ENCODE peak calls at places on chromosomes 1 and 21, in six cellular contexts. N is CD8-positive, alpha-beta T cell; I is thoracic aorta; J is breast epithelium; C is H9; X is transverse colon. G is an unnamed sample.

GRCh38 chr1:204921855-204922516 is 51.3 kb downstream of the NFASC start:
- DNase-seq in N (no peak), I (no peak), J (no peak), C (no peak), X (no peak), G (no peak)

GRCh38 chr1:193069748-193070394 is 10.5 kb downstream of the RO60 start:
- DNase-seq in N (no peak), I (no peak), J (no peak), C (peak), X (no peak), G (no peak)

GRCh38 chr1:110903853-110904500 is 31.0 kb downstream of the CD53 start:
- DNase-seq in N (no peak), I (no peak), J (no peak), C (no peak), X (no peak), G (no peak)

GRCh38 chr1:11789126-11790067 is 16.4 kb downstream of the MTHFR start:
- DNase-seq in N (no peak), I (no peak), J (no peak), C (no peak), X (no peak), G (no peak)

GRCh38 chr1:25572708-25573590 is 29.5 kb downstream of the LDLRAP1 start:
- DNase-seq in N (peak), I (no peak), J (no peak), C (peak), X (peak), G (peak)

GRCh38 chr1:228268891-228269285 is 61.0 kb downstream of the OBSCN start:
- DNase-seq in N (no peak), I (no peak), J (no peak), C (no peak), X (no peak), G (no peak)

GRCh38 chr1:93607814-93608187 is 73.8 kb downstream of the BCAR3 start:
- DNase-seq in N (no peak), I (no peak), J (no peak), C (no peak), X (no peak), G (no peak)

GRCh38 chr1:156882543-156882942 is 11.0 kb upstream of the PEAR1 start:
- DNase-seq in N (no peak), I (no peak), J (no peak), C (no peak), X (no peak), G (no peak)

GRCh38 chr1:178310685-178311105 is 186.1 kb downstream of the CLEC20A start:
- DNase-seq in N (no peak), I (no peak), J (no peak), C (no peak), X (no peak), G (peak)

GRCh38 chr1:13585599-13585965 is 1.9 kb downstream of the PDPN start:
- DNase-seq in N (no peak), I (no peak), J (no peak), C (peak), X (no peak), G (no peak)

GRCh38 chr1:161730050-161730564 is 8.8 kb downstream of the FCRLB start:
- DNase-seq in N (no peak), I (no peak), J (no peak), C (no peak), X (no peak), G (no peak)

GRCh38 chr1:93567255-93567918 is 114.2 kb downstream of the BCAR3 start:
- DNase-seq in N (no peak), I (no peak), J (no peak), C (no peak), X (no peak), G (no peak)

GRCh38 chr1:181662606-181663005 is 179.3 kb downstream of the CACNA1E start:
- DNase-seq in N (no peak), I (no peak), J (no peak), C (no peak), X (no peak), G (no peak)

GRCh38 chr1:234675561-234675960 is 65.6 kb upstream of the IRF2BP2 start:
- DNase-seq in N (no peak), I (no peak), J (no peak), C (no peak), X (no peak), G (no peak)

GRCh38 chr1:108791790-108792189 is 45.3 kb downstream of the STXBP3 start:
- DNase-seq in N (no peak), I (no peak), J (no peak), C (no peak), X (no peak), G (no peak)

GRCh38 chr1:94501426-94501825 is 40.1 kb downstream of the F3 start:
- DNase-seq in N (no peak), I (no peak), J (no peak), C (no peak), X (no peak), G (no peak)

GRCh38 chr1:16960560-16961296 is 19.7 kb downstream of the MFAP2 start:
- DNase-seq in N (peak), I (peak), J (peak), C (peak), X (peak), G (peak)

GRCh38 chr1:66147226-66147625 is 354.5 kb downstream of the PDE4B start:
- DNase-seq in N (no peak), I (no peak), J (no peak), C (no peak), X (no peak), G (no peak)

GRCh38 chr1:100834779-100835645 is 59.6 kb downstream of the EXTL2 start:
- DNase-seq in N (no peak), I (no peak), J (no peak), C (peak), X (no peak), G (no peak)

GRCh38 chr1:46131727-46132528 is 501 bp downstream of the PIK3R3 start:
- DNase-seq in N (peak), I (no peak), J (peak), C (no peak), X (peak), G (peak)

GRCh38 chr1:186483561-186483960 is 22.6 kb upstream of the PDC start:
- DNase-seq in N (no peak), I (no peak), J (no peak), C (no peak), X (no peak), G (no peak)

GRCh38 chr1:186486061-186486460 is 25.1 kb upstream of the PDC start:
- DNase-seq in N (no peak), I (no peak), J (no peak), C (no peak), X (no peak), G (no peak)

GRCh38 chr1:186491351-186491750 is 30.4 kb upstream of the PDC start:
- DNase-seq in N (no peak), I (no peak), J (no peak), C (no peak), X (no peak), G (no peak)

GRCh38 chr1:186482661-186483255 is 21.8 kb upstream of the PDC start:
- DNase-seq in N (peak), I (no peak), J (peak), C (peak), X (peak), G (peak)

DNA sequence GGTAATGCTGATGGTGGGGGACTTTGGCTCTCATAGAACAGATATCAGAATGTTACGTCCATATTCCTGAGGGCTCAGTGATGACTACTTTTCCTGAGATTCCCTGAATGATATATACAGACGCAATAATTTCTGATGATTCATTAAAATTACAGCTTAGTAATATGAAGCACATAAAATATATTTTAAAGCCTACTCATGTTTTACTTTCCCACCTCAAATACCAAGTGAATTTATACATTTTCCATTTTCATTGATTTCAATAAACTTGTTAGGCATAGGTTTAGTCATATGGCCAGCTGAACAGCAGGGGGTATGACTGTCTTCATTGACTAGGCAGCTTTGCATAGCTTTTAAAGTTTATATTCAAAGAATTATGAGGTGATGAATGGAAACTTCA is 26.2 kb upstream of the PDC start:
- DNase-seq in N (no peak), I (no peak), J (no peak), C (no peak), X (no peak), G (no peak)
- TF ChIP-seq CTCF in N (no peak), I (no peak), J (no peak), C (no peak), X (no peak), G (no peak)

GRCh38 chr1:77416692-77417450 is 135.1 kb downstream of the AK5 start:
- DNase-seq in N (no peak), I (no peak), J (no peak), C (no peak), X (no peak), G (no peak)
- TF ChIP-seq CTCF in N (no peak), I (no peak), J (no peak), C (peak), X (peak), G (no peak)

GRCh38 chr1:47621977-47622376 is 184.1 kb downstream of the FOXD2 start:
- DNase-seq in N (no peak), I (no peak), J (peak), C (no peak), X (no peak), G (no peak)

GRCh38 chr1:47621483-47621882 is 183.6 kb downstream of the FOXD2 start:
- DNase-seq in N (peak), I (no peak), J (peak), C (no peak), X (no peak), G (no peak)

GRCh38 chr1:47624531-47624930 is 186.7 kb downstream of the FOXD2 start:
- DNase-seq in N (peak), I (no peak), J (peak), C (peak), X (peak), G (peak)

GRCh38 chr1:47627016-47627415 is 189.2 kb downstream of the FOXD2 start:
- DNase-seq in N (no peak), I (no peak), J (peak), C (peak), X (no peak), G (no peak)

DNA sequence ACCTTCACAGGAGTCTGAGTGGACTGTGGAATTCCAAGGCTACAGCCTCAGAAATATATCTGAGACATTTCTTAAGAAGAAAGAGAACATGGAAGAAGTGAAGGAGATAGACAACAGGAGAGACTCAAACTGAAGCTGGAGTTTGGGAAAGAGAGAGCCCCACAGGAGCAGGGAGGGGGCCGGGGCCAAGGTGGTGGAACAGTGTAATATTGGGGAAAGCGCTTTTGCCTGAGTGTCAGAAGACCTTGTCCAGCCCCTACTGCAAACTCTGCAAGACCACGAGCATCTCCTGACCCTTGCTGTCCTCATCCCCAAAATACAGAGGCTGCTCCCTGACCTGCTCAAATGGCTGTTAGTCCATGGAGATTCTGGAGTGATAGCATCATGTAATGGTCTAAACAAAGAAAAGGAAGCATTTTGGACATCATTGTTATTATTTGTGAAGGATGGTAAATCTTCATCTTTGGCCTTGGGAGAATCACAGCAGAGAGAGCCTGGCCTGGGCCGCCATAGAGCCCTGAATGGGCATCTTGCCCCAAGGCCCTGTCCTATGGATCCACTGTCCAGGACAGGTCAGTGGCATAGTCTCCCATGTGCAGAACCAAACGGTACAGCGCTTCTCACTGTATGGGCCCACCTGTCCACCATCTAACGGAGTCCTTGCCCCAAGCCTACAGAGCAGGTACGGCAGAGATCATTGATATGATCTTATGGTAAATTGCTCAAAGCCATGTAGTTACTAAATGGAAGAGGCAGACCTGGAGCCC is 185.5 kb downstream of the FOXD2 start:
- DNase-seq in N (peak), I (no peak), J (peak), C (peak), X (no peak), G (no peak)
- TF ChIP-seq CTCF in N (no peak), I (no peak), J (no peak), C (no peak), X (no peak), G (no peak)

GRCh38 chr1:18948913-18949688 is 7.4 kb downstream of the IFFO2 start:
- DNase-seq in N (no peak), I (no peak), J (peak), C (no peak), X (no peak), G (peak)
- TF ChIP-seq CTCF in N (no peak), I (no peak), J (no peak), C (no peak), X (peak), G (no peak)

GRCh38 chr1:159248311-159248710 is 43.6 kb downstream of the ACKR1 start:
- DNase-seq in N (no peak), I (no peak), J (no peak), C (no peak), X (no peak), G (no peak)

GRCh38 chr1:159247266-159247665 is 42.6 kb downstream of the ACKR1 start:
- DNase-seq in N (no peak), I (no peak), J (no peak), C (no peak), X (no peak), G (no peak)

DNA sequence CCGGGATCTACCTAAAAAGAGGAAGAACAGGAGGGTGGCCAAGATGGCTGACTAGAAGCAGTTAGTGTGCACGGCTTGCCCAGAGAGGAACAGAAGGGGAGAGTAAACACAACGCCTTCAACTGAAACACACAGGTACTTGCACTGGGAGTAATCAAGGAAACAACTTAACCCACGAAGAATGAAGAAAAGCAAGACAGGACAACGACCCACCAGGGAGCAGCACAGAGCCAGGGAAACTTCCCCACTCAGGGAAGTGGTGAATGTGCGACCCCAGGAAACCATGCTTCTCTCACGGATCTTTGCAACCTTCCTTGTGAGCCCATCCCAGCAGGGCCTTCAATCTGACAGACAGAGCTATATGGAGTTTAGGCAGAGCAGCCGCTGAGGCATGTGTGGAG is 46.1 kb downstream of the ACKR1 start:
- DNase-seq in N (no peak), I (no peak), J (no peak), C (peak), X (no peak), G (no peak)
- TF ChIP-seq CTCF in N (no peak), I (no peak), J (no peak), C (peak), X (no peak), G (no peak)

GRCh38 chr1:113811888-113812660 is at the start of gene RSBN1:
- DNase-seq in N (peak), I (peak), J (peak), C (peak), X (peak), G (peak)
- TF ChIP-seq CTCF in N (no peak), I (peak), J (no peak), C (no peak), X (peak), G (no peak)

DNA sequence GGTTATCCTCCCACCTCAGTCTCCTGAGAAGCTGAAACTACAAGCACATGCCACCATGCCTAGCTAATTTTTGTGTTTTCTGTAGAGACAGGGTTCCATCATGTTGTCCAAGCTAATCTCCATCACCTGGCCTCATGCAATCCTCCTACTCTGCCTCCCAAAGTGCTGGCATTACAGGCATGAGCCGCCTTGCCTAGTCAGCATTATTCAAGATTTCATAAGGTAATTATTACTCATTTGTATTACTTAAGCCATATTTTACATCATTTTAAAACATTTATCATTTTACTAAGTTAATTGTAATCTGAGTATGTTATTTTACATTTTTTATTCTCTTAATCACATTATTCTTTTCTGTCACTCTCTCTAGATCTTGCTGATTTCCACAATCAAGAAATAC is 1575.6 kb downstream of the NCAM2 start:
- DNase-seq in N (no peak), I (no peak), J (no peak), C (no peak), X (no peak), G (no peak)
- TF ChIP-seq CTCF in N (no peak), I (no peak), J (no peak), C (no peak), X (no peak), G (no peak)

GRCh38 chr1:184954232-184954995 is 19.9 kb downstream of the NIBAN1 start:
- DNase-seq in N (no peak), I (no peak), J (no peak), C (no peak), X (no peak), G (no peak)
- TF ChIP-seq CTCF in N (no peak), I (no peak), J (no peak), C (no peak), X (no peak), G (no peak)

GRCh38 chr1:206856674-206857464 is 8.6 kb upstream of the IL20 start:
- DNase-seq in N (no peak), I (no peak), J (no peak), C (no peak), X (no peak), G (no peak)
- TF ChIP-seq CTCF in N (peak), I (no peak), J (no peak), C (peak), X (peak), G (no peak)

DNA sequence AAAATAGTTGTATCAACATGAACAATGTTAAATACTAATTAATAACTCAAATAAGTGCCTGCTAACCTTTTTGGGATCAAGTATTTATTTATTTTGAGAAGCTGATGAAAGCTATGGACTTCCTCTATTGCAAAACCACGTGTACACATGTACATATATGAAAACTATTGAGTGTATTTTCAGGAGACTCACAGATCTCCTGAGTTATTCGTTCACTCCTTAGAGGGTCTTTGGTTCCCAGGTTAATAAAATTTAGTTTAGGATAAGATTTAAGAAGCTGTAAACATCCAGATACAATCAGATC is 130.5 kb downstream of the DISC1 start:
- DNase-seq in N (no peak), I (no peak), J (no peak), C (no peak), X (no peak), G (no peak)
- TF ChIP-seq CTCF in N (peak), I (no peak), J (no peak), C (no peak), X (peak), G (peak)

G was measured in nephron progenitor cell.